ENCODE peak calls at places on chromosome 16, in nine cellular contexts. T is naive thymus-derived CD4-positive, alpha-beta T cell; C is cardiac muscle cell; H is neural progenitor cell; N is adipocyte; O is mucosa of descending colon; X is body of pancreas; R is SJSA1; Z is colonic mucosa. B is an unnamed sample.

GRCh38 chr16:81521141-81521626 is 76.6 kb downstream of the CMIP start:
- DNase-seq in T (peak; percentile 59), C (no peak), H (no peak), N (no peak), O (peak; percentile 83), X (peak; percentile 34), R (no peak), Z (no peak), B (peak; percentile 58)

GRCh38 chr16:58414938-58415451 is 22.7 kb downstream of the GINS3 start:
- DNase-seq in T (no peak), C (peak; percentile 30), H (no peak), N (no peak), O (no peak), X (no peak), R (no peak), Z (no peak), B (no peak)

GRCh38 chr16:81181013-81181720 is 57.3 kb upstream of the BCO1 start:
- DNase-seq in T (no peak), C (peak; percentile 97), H (peak; percentile 88), N (peak; percentile 96), O (no peak), X (peak; percentile 74), R (peak; percentile 89), Z (peak; percentile 66), B (no peak)

GRCh38 chr16:18839555-18839954 is 38.2 kb upstream of the ARL6IP1 start:
- DNase-seq in T (no peak), C (no peak), H (no peak), N (no peak), O (no peak), X (peak; percentile 16), R (no peak), Z (peak; percentile 58), B (no peak)

GRCh38 chr16:25108054-25108453 is 3.5 kb upstream of the LCMT1 start:
- DNase-seq in T (peak; percentile 46), C (no peak), H (no peak), N (no peak), O (no peak), X (no peak), R (no peak), Z (no peak), B (peak; percentile 20)

GRCh38 chr16:12002447-12003006 is 26.0 kb downstream of the SNX29 start:
- DNase-seq in T (no peak), C (peak; percentile 96), H (no peak), N (no peak), O (no peak), X (no peak), R (peak; percentile 43), Z (no peak), B (no peak)

GRCh38 chr16:57972285-57972684 is 1.4 kb upstream of the CNGB1 start:
- DNase-seq in T (no peak), C (no peak), H (no peak), N (no peak), O (no peak), X (no peak), R (no peak), Z (no peak), B (no peak)

GRCh38 chr16:28149016-28149888 is 62.5 kb downstream of the XPO6 start:
- DNase-seq in T (peak; percentile 73), C (peak; percentile 15), H (no peak), N (no peak), O (no peak), X (no peak), R (no peak), Z (no peak), B (no peak)

GRCh38 chr16:8956265-8957060 is 7.2 kb downstream of the USP7 start:
- DNase-seq in T (no peak), C (no peak), H (no peak), N (no peak), O (no peak), X (peak; percentile 35), R (no peak), Z (peak; percentile 44), B (no peak)

GRCh38 chr16:74501484-74502479 is 80.5 kb upstream of the CLEC18B start:
- DNase-seq in T (no peak), C (no peak), H (no peak), N (no peak), O (no peak), X (no peak), R (no peak), Z (no peak), B (no peak)

GRCh38 chr16:77767826-77768225 is 20.5 kb upstream of the VAT1L start:
- DNase-seq in T (no peak), C (no peak), H (no peak), N (no peak), O (no peak), X (no peak), R (no peak), Z (no peak), B (no peak)

GRCh38 chr16:15855704-15856003 is 1.2 kb downstream of the MYH11 start:
- DNase-seq in T (no peak), C (no peak), H (no peak), N (no peak), O (no peak), X (no peak), R (no peak), Z (no peak), B (no peak)

GRCh38 chr16:57379579-57379978 is 7.3 kb downstream of the CX3CL1 start:
- DNase-seq in T (no peak), C (peak; percentile 16), H (no peak), N (no peak), O (peak; percentile 20), X (no peak), R (no peak), Z (no peak), B (no peak)

GRCh38 chr16:831571-832443 is 31.3 kb upstream of the GNG13 start:
- DNase-seq in T (no peak), C (no peak), H (no peak), N (no peak), O (no peak), X (no peak), R (no peak), Z (no peak), B (no peak)
- H3K9me3 ChIP-seq in T (peaks cover 14% of the 10 kb centered on the region), C (no peaks in the 10 kb centered on the region), H (no peaks in the 10 kb centered on the region), N (peaks cover 28% of the 10 kb centered on the region), O (peaks cover 11% of the 10 kb centered on the region), X (no peaks in the 10 kb centered on the region), R (peaks cover 2% of the 10 kb centered on the region), Z (no peaks in the 10 kb centered on the region), B (no peaks in the 10 kb centered on the region)

GRCh38 chr16:73404001-73404400 is 356.1 kb upstream of the ZFHX3 start:
- DNase-seq in T (no peak), C (no peak), H (peak; percentile 38), N (no peak), O (no peak), X (no peak), R (no peak), Z (no peak), B (no peak)
- H3K9me3 ChIP-seq in T (no peaks in the 10 kb centered on the region), C (no peaks in the 10 kb centered on the region), H (no peaks in the 10 kb centered on the region), N (peaks cover 2% of the 10 kb centered on the region), O (no peaks in the 10 kb centered on the region), X (no peaks in the 10 kb centered on the region), R (no peaks in the 10 kb centered on the region), Z (no peaks in the 10 kb centered on the region), B (no peaks in the 10 kb centered on the region)

GRCh38 chr16:3223913-3224515 is 10.9 kb downstream of the ZNF200 start:
- DNase-seq in T (no peak), C (no peak), H (no peak), N (peak; percentile 4), O (no peak), X (no peak), R (peak; percentile 20), Z (no peak), B (no peak)

GRCh38 chr16:3215601-3216262 is 19.2 kb downstream of the ZNF200 start:
- DNase-seq in T (no peak), C (no peak), H (no peak), N (no peak), O (no peak), X (no peak), R (no peak), Z (no peak), B (no peak)

GRCh38 chr16:3214904-3215600 is 19.9 kb downstream of the ZNF200 start:
- DNase-seq in T (peak; percentile 86), C (no peak), H (no peak), N (no peak), O (no peak), X (no peak), R (no peak), Z (no peak), B (no peak)

GRCh38 chr16:3216263-3216640 is 18.7 kb downstream of the ZNF200 start:
- DNase-seq in T (peak; percentile 46), C (no peak), H (no peak), N (no peak), O (no peak), X (no peak), R (no peak), Z (no peak), B (no peak)

GRCh38 chr16:3220839-3221238 is 14.1 kb downstream of the ZNF200 start:
- DNase-seq in T (no peak), C (no peak), H (no peak), N (no peak), O (no peak), X (no peak), R (no peak), Z (no peak), B (no peak)
- H3K9me3 ChIP-seq in T (peaks cover 67% of the 10 kb centered on the region), C (no peaks in the 10 kb centered on the region), H (peaks cover 24% of the 10 kb centered on the region), N (peaks cover 57% of the 10 kb centered on the region), O (peaks cover 56% of the 10 kb centered on the region), X (no peaks in the 10 kb centered on the region), R (peaks cover 42% of the 10 kb centered on the region), Z (peaks cover 20% of the 10 kb centered on the region), B (peaks cover 27% of the 10 kb centered on the region)

DNA sequence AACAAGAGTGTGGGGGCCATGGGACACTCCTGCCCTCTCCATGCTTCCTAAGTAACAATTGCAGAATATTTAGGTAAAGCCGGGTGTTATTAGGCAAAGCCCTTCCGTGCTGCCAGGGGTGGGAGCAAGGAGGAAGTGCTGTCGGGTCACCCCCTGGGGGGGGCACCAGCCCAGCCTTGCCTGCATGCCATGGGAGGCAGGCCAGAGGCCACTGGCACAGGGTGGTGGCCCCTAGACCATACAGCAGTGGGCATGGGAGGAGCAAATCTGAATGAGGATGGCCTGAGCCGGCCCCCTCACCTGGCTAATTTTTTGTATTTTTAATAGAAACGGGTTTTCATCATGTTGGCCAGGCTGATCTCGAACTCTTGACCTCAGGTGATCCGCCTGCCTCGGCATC is 355.7 kb upstream of the CDH8 start:
- DNase-seq in T (no peak), C (no peak), H (no peak), N (no peak), O (peak; percentile 27), X (no peak), R (no peak), Z (no peak), B (no peak)
- H3K9me3 ChIP-seq in T (peaks cover 12% of the 10 kb centered on the region), C (no peaks in the 10 kb centered on the region), H (no peaks in the 10 kb centered on the region), N (no peaks in the 10 kb centered on the region), O (peaks cover 18% of the 10 kb centered on the region), X (no peaks in the 10 kb centered on the region), R (peaks cover 2% of the 10 kb centered on the region), Z (no peaks in the 10 kb centered on the region), B (no peaks in the 10 kb centered on the region)

GRCh38 chr16:3408561-3409197 is 7.7 kb downstream of the ZNF174 start:
- DNase-seq in T (no peak), C (no peak), H (no peak), N (no peak), O (no peak), X (no peak), R (no peak), Z (no peak), B (no peak)
- H3K9me3 ChIP-seq in T (peaks cover 86% of the 10 kb centered on the region), C (peaks cover 9% of the 10 kb centered on the region), H (peaks cover 48% of the 10 kb centered on the region), N (peaks cover 92% of the 10 kb centered on the region), O (peaks cover 94% of the 10 kb centered on the region), X (no peaks in the 10 kb centered on the region), R (peaks cover 42% of the 10 kb centered on the region), Z (peaks cover 15% of the 10 kb centered on the region), B (peaks cover 41% of the 10 kb centered on the region)